ENCODE peak calls at places on chromosome 3, in seven cellular contexts. R is ovary, E is transverse colon, H is tibial nerve, P is IMR-90, M is esophagus muscularis mucosa, Z is heart left ventricle. T is an unnamed sample. For H3K4me1, the result is how much of the 10 kb centered on the place peaks cover.

GRCh38 chr3:38131621-38132369 is 5.1 kb downstream of the ACAA1 start:
- DNase-seq in R (no peak), E (peak), H (no peak), P (peak), M (no peak), Z (no peak), T (no peak)

GRCh38 chr3:71393093-71393492 is 190.4 kb downstream of the FOXP1 start:
- DNase-seq in R (no peak), E (no peak), H (no peak), P (peak), M (no peak), Z (no peak), T (no peak)

GRCh38 chr3:183293966-183294365 is 40.9 kb downstream of the B3GNT5 start:
- DNase-seq in R (no peak), E (no peak), H (no peak), P (no peak), M (no peak), Z (no peak), T (no peak)

GRCh38 chr3:188760408-188760807 is 411.4 kb upstream of the TPRG1 start:
- DNase-seq in R (no peak), E (no peak), H (no peak), P (peak), M (no peak), Z (no peak), T (no peak)

GRCh38 chr3:112405845-112406244 is 72.9 kb downstream of the CD200 start:
- DNase-seq in R (no peak), E (no peak), H (no peak), P (peak), M (no peak), Z (no peak), T (no peak)

GRCh38 chr3:190384241-190384863 is 3.6 kb upstream of the CLDN16 start:
- DNase-seq in R (no peak), E (peak), H (no peak), P (peak), M (no peak), Z (peak), T (no peak)

GRCh38 chr3:30628931-30629590 is 22.7 kb downstream of the TGFBR2 start:
- DNase-seq in R (no peak), E (no peak), H (no peak), P (no peak), M (no peak), Z (no peak), T (no peak)

GRCh38 chr3:155065537-155065936 is 14.6 kb upstream of the MME start:
- DNase-seq in R (no peak), E (no peak), H (no peak), P (peak), M (no peak), Z (no peak), T (no peak)

GRCh38 chr3:111691293-111691909 is 96.3 kb upstream of the ZBED2 start:
- DNase-seq in R (no peak), E (no peak), H (no peak), P (peak), M (no peak), Z (no peak), T (no peak)

GRCh38 chr3:36484386-36484785 is 104.1 kb downstream of the STAC start:
- DNase-seq in R (no peak), E (no peak), H (no peak), P (no peak), M (no peak), Z (no peak), T (no peak)

GRCh38 chr3:42752441-42752840 is 20.6 kb downstream of the CCDC13 start:
- DNase-seq in R (no peak), E (no peak), H (no peak), P (no peak), M (no peak), Z (no peak), T (no peak)

GRCh38 chr3:42751609-42752008 is 21.4 kb downstream of the CCDC13 start:
- DNase-seq in R (no peak), E (no peak), H (no peak), P (no peak), M (no peak), Z (no peak), T (no peak)

GRCh38 chr3:42749025-42749752 is 23.9 kb downstream of the CCDC13 start:
- DNase-seq in R (no peak), E (peak), H (no peak), P (no peak), M (no peak), Z (no peak), T (peak)

GRCh38 chr3:42749753-42750231 is 23.3 kb downstream of the CCDC13 start:
- DNase-seq in R (no peak), E (no peak), H (no peak), P (no peak), M (no peak), Z (no peak), T (peak)

GRCh38 chr3:42750834-42751233 is 22.2 kb downstream of the CCDC13 start:
- DNase-seq in R (no peak), E (no peak), H (no peak), P (no peak), M (no peak), Z (no peak), T (no peak)
- H3K4me1 ChIP-seq in R (under half), E (under half), H (under half), P (under half), M (half or more), Z (under half), T (under half)

GRCh38 chr3:69392850-69393249 is 7.0 kb upstream of the FRMD4B start:
- DNase-seq in R (no peak), E (no peak), H (no peak), P (no peak), M (no peak), Z (no peak), T (no peak)
- TF ChIP-seq POLR2A in R (no peak), E (no peak), H (no peak), P (no peak), M (no peak), Z (no peak), T (no peak)

GRCh38 chr3:81726735-81727134 is 34.7 kb downstream of the GBE1 start:
- DNase-seq in R (no peak), E (no peak), H (no peak), P (peak), M (no peak), Z (no peak), T (no peak)
- H3K4me1 ChIP-seq in R (under half), E (under half), H (under half), P (under half), M (under half), Z (under half), T (under half)

DNA sequence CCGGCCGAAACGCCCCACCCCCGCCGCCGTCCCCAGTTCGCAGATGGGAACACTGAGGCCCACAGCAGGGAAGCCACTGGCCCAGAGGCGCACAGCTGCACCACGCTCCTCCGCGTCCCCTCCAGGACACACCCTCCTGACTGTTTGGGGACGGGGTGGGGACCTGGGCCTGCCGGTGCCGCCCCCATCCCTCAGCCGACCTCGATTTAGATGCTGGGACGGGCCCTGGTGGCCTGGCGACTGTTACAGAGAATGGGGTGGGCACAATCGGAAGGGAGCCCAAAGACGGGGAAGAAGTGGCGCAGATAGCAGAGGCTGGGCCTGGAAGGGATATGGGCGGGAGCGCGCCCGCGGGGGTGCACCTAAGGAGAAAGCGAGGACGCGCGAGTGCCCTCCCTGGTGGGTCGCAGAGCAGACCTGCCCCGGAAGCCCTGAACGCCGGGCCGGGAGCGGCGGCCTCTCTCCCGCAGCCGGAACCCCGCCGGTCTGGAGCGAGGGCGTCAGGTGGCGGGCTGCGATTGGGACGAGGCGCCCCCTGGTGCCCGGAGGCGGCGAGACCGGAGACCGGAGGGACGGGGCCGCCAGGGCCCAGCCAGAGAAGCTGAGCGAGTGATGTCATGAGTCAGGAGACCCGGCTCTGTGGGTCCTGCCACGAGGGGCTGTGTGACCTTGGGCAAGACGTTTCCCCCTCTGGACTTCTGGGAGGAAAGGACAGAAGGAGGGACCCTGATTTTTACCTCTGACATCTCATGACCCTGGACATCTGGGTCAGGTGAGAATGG is 78.4 kb downstream of the IQSEC1 start:
- DNase-seq in R (peak), E (peak), H (peak), P (peak), M (peak), Z (peak), T (no peak)
- TF ChIP-seq POLR2A in R (peak), E (peak), H (peak), P (no peak), M (peak), Z (no peak), T (peak)

GRCh38 chr3:107426223-107426622 is 49.0 kb downstream of the CCDC54 start:
- DNase-seq in R (no peak), E (no peak), H (no peak), P (no peak), M (no peak), Z (no peak), T (no peak)
- H3K4me1 ChIP-seq in R (under half), E (under half), H (under half), P (under half), M (under half), Z (under half), T (under half)

GRCh38 chr3:192986399-192986798 is 68.7 kb upstream of the MB21D2 start:
- DNase-seq in R (no peak), E (no peak), H (no peak), P (no peak), M (no peak), Z (no peak), T (no peak)
- TF ChIP-seq POLR2A in R (no peak), E (no peak), H (no peak), P (no peak), M (no peak), Z (no peak), T (no peak)

GRCh38 chr3:158766364-158766763 is 34.1 kb upstream of the RARRES1 start:
- DNase-seq in R (no peak), E (no peak), H (no peak), P (no peak), M (no peak), Z (no peak), T (no peak)
- H3K4me1 ChIP-seq in R (under half), E (under half), H (under half), P (under half), M (half or more), Z (under half), T (under half)

GRCh38 chr3:110180733-110181132 is 843.4 kb upstream of the DPPA4 start:
- DNase-seq in R (peak), E (no peak), H (no peak), P (peak), M (no peak), Z (peak), T (no peak)

GRCh38 chr3:110174908-110175307 is 837.6 kb upstream of the DPPA4 start:
- DNase-seq in R (no peak), E (no peak), H (no peak), P (peak), M (no peak), Z (no peak), T (no peak)

GRCh38 chr3:110178965-110179364 is 841.6 kb upstream of the DPPA4 start:
- DNase-seq in R (no peak), E (no peak), H (no peak), P (peak), M (no peak), Z (no peak), T (no peak)
- TF ChIP-seq POLR2A in R (no peak), E (no peak), H (no peak), P (no peak), M (no peak), Z (no peak), T (no peak)

GRCh38 chr3:56761023-56761422 is 40.7 kb downstream of the ARHGEF3 start:
- DNase-seq in R (no peak), E (no peak), H (no peak), P (no peak), M (no peak), Z (no peak), T (no peak)
- H3K4me1 ChIP-seq in R (under half), E (under half), H (under half), P (under half), M (under half), Z (under half), T (under half)

DNA sequence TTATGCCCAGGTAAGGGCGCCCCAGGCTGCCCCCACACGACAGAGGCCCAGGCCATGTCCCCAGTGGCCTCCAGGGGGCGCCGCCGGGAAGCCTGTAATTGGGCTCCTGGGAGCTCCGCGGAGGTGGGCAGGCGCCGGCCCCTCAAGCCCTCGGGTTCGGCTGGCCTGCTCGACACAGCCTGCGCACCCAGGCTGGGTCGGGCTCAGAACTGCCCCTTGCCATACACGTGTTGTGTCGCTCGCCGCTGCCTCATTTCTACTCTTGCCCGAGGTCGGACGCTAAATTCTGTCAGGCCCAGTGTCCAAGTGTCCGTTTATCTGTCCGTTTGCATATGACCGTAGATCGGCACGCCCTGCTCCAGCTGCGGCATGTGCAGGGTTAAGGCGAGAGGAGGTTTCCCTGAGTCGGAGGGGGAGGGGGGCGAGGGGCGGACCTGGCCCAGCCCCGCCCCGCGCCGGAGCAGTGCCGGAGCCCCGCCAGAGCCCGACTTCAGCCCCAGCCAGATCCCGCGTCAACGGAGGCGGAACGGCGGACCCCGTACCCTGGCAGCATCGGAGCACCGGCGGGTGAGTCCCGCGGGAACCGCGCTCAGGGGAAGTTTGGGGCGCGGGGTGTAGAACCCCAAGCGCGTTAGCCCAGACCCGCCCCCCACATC is at the start of gene KLHDC8B:
- DNase-seq in R (peak), E (peak), H (peak), P (peak), M (peak), Z (peak), T (no peak)
- TF ChIP-seq POLR2A in R (peak), E (peak), H (no peak), P (no peak), M (peak), Z (no peak), T (no peak)